ENCODE peak calls at places on chromosomes 5 and 9, in six cellular contexts. One of them, this sample, is unnamed.

GRCh38 chr5:31537349-31537748 is 5.2 kb downstream of the C5orf22 start:
- DNase-seq in activated T-cell treated with anti-CD3 and anti-CD28 coated beads for 48 hours: no peak
- DNase-seq in GM20000: no peak
- DNase-seq in cerebellar cortex: no peak
- DNase-seq in progenitor cell of endocrine pancreas: no peak
- DNase-seq in GM12892: no peak
- DNase-seq in this sample: no peak

GRCh38 chr9:79685576-79685975 is 113.8 kb downstream of the TLE4 start:
- DNase-seq in activated T-cell treated with anti-CD3 and anti-CD28 coated beads for 48 hours: no peak
- DNase-seq in GM20000: no peak
- DNase-seq in cerebellar cortex: no peak
- DNase-seq in progenitor cell of endocrine pancreas: no peak
- DNase-seq in GM12892: no peak
- DNase-seq in this sample: no peak

GRCh38 chr5:72531496-72532190 is 24.4 kb upstream of the ZNF366 start:
- DNase-seq in activated T-cell treated with anti-CD3 and anti-CD28 coated beads for 48 hours: no peak
- DNase-seq in GM20000: no peak
- DNase-seq in cerebellar cortex: no peak
- DNase-seq in progenitor cell of endocrine pancreas: no peak
- DNase-seq in GM12892: no peak
- DNase-seq in this sample: peak

GRCh38 chr5:116002116-116002906 is 30.0 kb upstream of the ARL14EPL start:
- DNase-seq in activated T-cell treated with anti-CD3 and anti-CD28 coated beads for 48 hours: no peak
- DNase-seq in GM20000: no peak
- DNase-seq in cerebellar cortex: no peak
- DNase-seq in progenitor cell of endocrine pancreas: no peak
- DNase-seq in GM12892: no peak
- DNase-seq in this sample: no peak

GRCh38 chr9:87125819-87126218 is 178.5 kb upstream of the GAS1 start:
- DNase-seq in activated T-cell treated with anti-CD3 and anti-CD28 coated beads for 48 hours: no peak
- DNase-seq in GM20000: no peak
- DNase-seq in cerebellar cortex: no peak
- DNase-seq in progenitor cell of endocrine pancreas: no peak
- DNase-seq in GM12892: no peak
- DNase-seq in this sample: no peak

GRCh38 chr5:75463726-75464125 is 47.7 kb downstream of the CERT1 start:
- DNase-seq in activated T-cell treated with anti-CD3 and anti-CD28 coated beads for 48 hours: no peak
- DNase-seq in GM20000: no peak
- DNase-seq in cerebellar cortex: peak
- DNase-seq in progenitor cell of endocrine pancreas: no peak
- DNase-seq in GM12892: no peak
- DNase-seq in this sample: no peak

GRCh38 chr9:36961568-36962360 is 72.3 kb downstream of the PAX5 start:
- DNase-seq in activated T-cell treated with anti-CD3 and anti-CD28 coated beads for 48 hours: no peak
- DNase-seq in GM20000: no peak
- DNase-seq in cerebellar cortex: no peak
- DNase-seq in progenitor cell of endocrine pancreas: no peak
- DNase-seq in GM12892: no peak
- DNase-seq in this sample: no peak

GRCh38 chr9:106074006-106074405 is 379.7 kb downstream of the TMEM38B start:
- DNase-seq in activated T-cell treated with anti-CD3 and anti-CD28 coated beads for 48 hours: no peak
- DNase-seq in GM20000: no peak
- DNase-seq in cerebellar cortex: no peak
- DNase-seq in progenitor cell of endocrine pancreas: no peak
- DNase-seq in GM12892: no peak
- DNase-seq in this sample: no peak

GRCh38 chr9:82281066-82281465 is 292.5 kb downstream of the SPATA31D1 start:
- DNase-seq in activated T-cell treated with anti-CD3 and anti-CD28 coated beads for 48 hours: no peak
- DNase-seq in GM20000: no peak
- DNase-seq in cerebellar cortex: no peak
- DNase-seq in progenitor cell of endocrine pancreas: no peak
- DNase-seq in GM12892: no peak
- DNase-seq in this sample: no peak

GRCh38 chr9:6498982-6499381 is 86.0 kb downstream of the UHRF2 start:
- DNase-seq in activated T-cell treated with anti-CD3 and anti-CD28 coated beads for 48 hours: no peak
- DNase-seq in GM20000: no peak
- DNase-seq in cerebellar cortex: no peak
- DNase-seq in progenitor cell of endocrine pancreas: no peak
- DNase-seq in GM12892: no peak
- DNase-seq in this sample: no peak

GRCh38 chr5:137595680-137596079 is 96.6 kb upstream of the SPOCK1 start:
- DNase-seq in activated T-cell treated with anti-CD3 and anti-CD28 coated beads for 48 hours: no peak
- DNase-seq in GM20000: no peak
- DNase-seq in cerebellar cortex: peak
- DNase-seq in progenitor cell of endocrine pancreas: no peak
- DNase-seq in GM12892: no peak
- DNase-seq in this sample: no peak

GRCh38 chr9:69213647-69214046 is 39.6 kb downstream of the TJP2 start:
- DNase-seq in activated T-cell treated with anti-CD3 and anti-CD28 coated beads for 48 hours: no peak
- DNase-seq in GM20000: no peak
- DNase-seq in cerebellar cortex: no peak
- DNase-seq in progenitor cell of endocrine pancreas: no peak
- DNase-seq in GM12892: no peak
- DNase-seq in this sample: no peak

GRCh38 chr9:135719472-135719871 is 17.5 kb downstream of the KCNT1 start:
- DNase-seq in activated T-cell treated with anti-CD3 and anti-CD28 coated beads for 48 hours: no peak
- DNase-seq in GM20000: no peak
- DNase-seq in cerebellar cortex: no peak
- DNase-seq in progenitor cell of endocrine pancreas: no peak
- DNase-seq in GM12892: no peak
- DNase-seq in this sample: no peak

This sample was measured in Caco-2.